ENCODE peak calls at places on chromosome 13, in four cellular contexts. S is RPMI7951, D is HFF-Myc, H is omental fat pad. I is an unnamed sample.

GRCh38 chr13:80227645-80228044 is 113.3 kb downstream of the SPRY2 start:
- DNase-seq in H (no peak), D (no peak), S (no peak), I (no peak)

GRCh38 chr13:32019612-32020233 is 11.9 kb upstream of the FRY start:
- DNase-seq in H (no peak), S (peak), D (peak), I (peak)

GRCh38 chr13:76023644-76024043 is 387.5 kb downstream of the LMO7 start:
- DNase-seq in S (no peak), D (no peak), H (no peak), I (peak)

GRCh38 chr13:80571346-80572307 is 230.7 kb upstream of the SPRY2 start:
- DNase-seq in S (no peak), D (no peak), H (no peak), I (no peak)

GRCh38 chr13:39970177-39970846 is 314.9 kb downstream of the COG6 start:
- DNase-seq in D (no peak), S (no peak), H (no peak), I (no peak)

GRCh38 chr13:104196611-104197010 is 1130.4 kb upstream of the SLC10A2 start:
- DNase-seq in D (no peak), H (no peak), S (no peak), I (no peak)

GRCh38 chr13:41179593-41180250 is 14.6 kb downstream of the KBTBD7 start:
- DNase-seq in S (peak), H (no peak), D (peak), I (peak)

GRCh38 chr13:48110132-48110868 is 15.4 kb upstream of the MED4 start:
- DNase-seq in D (no peak), S (peak), H (no peak), I (peak)

GRCh38 chr13:93398167-93398566 is 171.6 kb downstream of the GPC6 start:
- DNase-seq in D (no peak), H (no peak), S (no peak), I (no peak)

GRCh38 chr13:85174291-85174690 is 624.9 kb downstream of the SLITRK6 start:
- DNase-seq in S (no peak), H (no peak), D (no peak), I (no peak)

GRCh38 chr13:72763411-72763810 is 18.3 kb downstream of the DIS3 start:
- DNase-seq in D (no peak), S (no peak), H (no peak), I (no peak)

GRCh38 chr13:51806571-51806970 is 2.6 kb upstream of the DHRS12 start:
- DNase-seq in S (peak), H (no peak), D (no peak), I (peak)

GRCh38 chr13:33228645-33229445 is 56.7 kb downstream of the STARD13 start:
- DNase-seq in D (no peak), H (no peak), S (peak), I (peak)

GRCh38 chr13:93723316-93723715 is 496.7 kb downstream of the GPC6 start:
- DNase-seq in H (no peak), D (no peak), S (no peak), I (no peak)

GRCh38 chr13:94776300-94776699 is 64.0 kb upstream of the SOX21 start:
- DNase-seq in H (no peak), S (no peak), D (no peak), I (no peak)

GRCh38 chr13:90414691-90415596 is 932.5 kb upstream of the MIR17HG start:
- DNase-seq in H (no peak), D (peak), S (peak), I (peak)

GRCh38 chr13:76168661-76169060 is 532.5 kb downstream of the LMO7 start:
- DNase-seq in D (no peak), H (no peak), S (no peak), I (no peak)

GRCh38 chr13:99655351-99656091 is 154.2 kb downstream of the TM9SF2 start:
- DNase-seq in S (peak), H (no peak), D (no peak), I (peak)

GRCh38 chr13:26616126-26616525 is 58.6 kb downstream of the WASF3 start:
- DNase-seq in S (peak), H (no peak), D (no peak), I (peak)

GRCh38 chr13:98270819-98271218 is 93.8 kb upstream of the RNF113B start:
- DNase-seq in S (no peak), H (no peak), D (no peak), I (no peak)

GRCh38 chr13:102440259-102440936 is 38.5 kb upstream of the FGF14 start:
- DNase-seq in S (no peak), H (no peak), D (no peak), I (no peak)

GRCh38 chr13:111853766-111854165 is 213.2 kb upstream of the SOX1 start:
- DNase-seq in S (no peak), D (no peak), H (no peak), I (no peak)

GRCh38 chr13:24270639-24271131 is 38.7 kb upstream of the C1QTNF9 start:
- DNase-seq in D (no peak), S (peak), H (no peak), I (peak)

GRCh38 chr13:31328549-31329229 is 128.9 kb downstream of the B3GLCT start:
- DNase-seq in S (no peak), D (no peak), H (no peak), I (no peak)

GRCh38 chr13:113468461-113469147 is 15.3 kb upstream of the ADPRHL1 start:
- DNase-seq in S (no peak), H (no peak), D (no peak), I (no peak)

GRCh38 chr13:80040219-80040976 is 300.5 kb downstream of the SPRY2 start:
- DNase-seq in H (no peak), S (peak), D (peak), I (peak)